ENCODE peak calls at places on chromosome 21, in four cellular contexts. W is WTC11, Q is HepG2, Y is K562. O is an unnamed sample.

GRCh38 chr21:38289697-38290096 is 32.9 kb downstream of the KCNJ15 start:
- DNase-seq in W (no peak), Q (no peak), Y (no peak), O (no peak)

GRCh38 chr21:45386728-45387371 is 18.1 kb upstream of the COL18A1 start:
- DNase-seq in W (no peak), Q (no peak), Y (no peak), O (no peak)

GRCh38 chr21:34946385-34947121 is 102.5 kb downstream of the RUNX1 start:
- DNase-seq in W (no peak), Q (no peak), Y (no peak), O (no peak)

GRCh38 chr21:10511116-10511515 is 10.3 kb upstream of the TPTE start:
- DNase-seq in W (no peak), Q (no peak), Y (no peak), O (no peak)

GRCh38 chr21:27700974-27701614 is 734.2 kb upstream of the ADAMTS5 start:
- DNase-seq in W (peak; percentile 81), Q (peak; percentile 20), Y (peak; percentile 45), O (peak; percentile 72)

GRCh38 chr21:23130308-23130707 is 2132.1 kb downstream of the NCAM2 start:
- DNase-seq in W (no peak), Q (no peak), Y (no peak), O (no peak)

GRCh38 chr21:31879251-31879650 is 6.4 kb downstream of the HUNK start:
- DNase-seq in W (no peak), Q (no peak), Y (no peak), O (no peak)

GRCh38 chr21:16418663-16419062 is 688.9 kb downstream of the USP25 start:
- DNase-seq in W (no peak), Q (no peak), Y (no peak), O (no peak)

GRCh38 chr21:34765619-34766018 is 96.8 kb downstream of the CLIC6 start:
- DNase-seq in W (no peak), Q (no peak), Y (no peak), O (no peak)

GRCh38 chr21:14879458-14879857 is 185.3 kb downstream of the NRIP1 start:
- DNase-seq in W (no peak), Q (peak; percentile 43), Y (no peak), O (no peak)

GRCh38 chr21:32350981-32351380 is 41.8 kb downstream of the URB1 start:
- DNase-seq in W (no peak), Q (no peak), Y (no peak), O (no peak)

GRCh38 chr21:33608559-33608958 is 20.1 kb upstream of the DONSON start:
- DNase-seq in W (no peak), Q (no peak), Y (no peak), O (no peak)

GRCh38 chr21:37522641-37523295 is 156.2 kb downstream of the DYRK1A start:
- DNase-seq in W (no peak), Q (no peak), Y (no peak), O (no peak)

GRCh38 chr21:38668067-38668466 is 137.7 kb upstream of the ETS2 start:
- DNase-seq in W (no peak), Q (no peak), Y (no peak), O (no peak)

GRCh38 chr21:45551316-45551715 is 9.1 kb upstream of the SLC19A1 start:
- DNase-seq in W (no peak), Q (no peak), Y (no peak), O (no peak)

GRCh38 chr21:16741228-16741665 is 771.6 kb upstream of the CXADR start:
- DNase-seq in W (no peak), Q (no peak), Y (no peak), O (no peak)

GRCh38 chr21:34544032-34544496 is 32.1 kb upstream of the KCNE1 start:
- DNase-seq in W (peak; percentile 66), Q (peak; percentile 88), Y (peak; percentile 85), O (peak; percentile 83)

GRCh38 chr21:32186843-32187242 is 92.0 kb downstream of the MIS18A start:
- DNase-seq in W (no peak), Q (no peak), Y (no peak), O (no peak)

GRCh38 chr21:45041351-45041805 is 33.0 kb upstream of the ADARB1 start:
- DNase-seq in W (no peak), Q (no peak), Y (no peak), O (no peak)

GRCh38 chr21:37817242-37817641 is 99.0 kb downstream of the KCNJ6 start:
- DNase-seq in W (no peak), Q (no peak), Y (no peak), O (no peak)

GRCh38 chr21:32946654-32947053 is 79.1 kb upstream of the OLIG2 start:
- DNase-seq in W (no peak), Q (no peak), Y (no peak), O (no peak)

GRCh38 chr21:25161571-25161970 is 445.7 kb downstream of the MRPL39 start:
- DNase-seq in W (no peak), Q (no peak), Y (no peak), O (no peak)

GRCh38 chr21:26883768-26884167 is 38.6 kb upstream of the ADAMTS1 start:
- DNase-seq in W (no peak), Q (no peak), Y (no peak), O (no peak)

GRCh38 chr21:46598563-46599250 is 6.2 kb downstream of the S100B start:
- DNase-seq in W (no peak), Q (no peak), Y (peak; percentile 7), O (no peak)
- TF ChIP-seq ELF4 in W (no peak), Q (no peak), Y (no peak), O (no peak)

GRCh38 chr21:42680429-42680828 is 27.0 kb downstream of the PDE9A start:
- DNase-seq in W (no peak), Q (no peak), Y (no peak), O (no peak)
- TF ChIP-seq ELF4 in W (no peak), Q (no peak), Y (no peak), O (no peak)

GRCh38 chr21:41582298-41582840 is 74.4 kb upstream of the TMPRSS2 start:
- DNase-seq in W (no peak), Q (no peak), Y (no peak), O (no peak)
- TF ChIP-seq ELF4 in W (no peak), Q (no peak), Y (no peak), O (no peak)

DNA sequence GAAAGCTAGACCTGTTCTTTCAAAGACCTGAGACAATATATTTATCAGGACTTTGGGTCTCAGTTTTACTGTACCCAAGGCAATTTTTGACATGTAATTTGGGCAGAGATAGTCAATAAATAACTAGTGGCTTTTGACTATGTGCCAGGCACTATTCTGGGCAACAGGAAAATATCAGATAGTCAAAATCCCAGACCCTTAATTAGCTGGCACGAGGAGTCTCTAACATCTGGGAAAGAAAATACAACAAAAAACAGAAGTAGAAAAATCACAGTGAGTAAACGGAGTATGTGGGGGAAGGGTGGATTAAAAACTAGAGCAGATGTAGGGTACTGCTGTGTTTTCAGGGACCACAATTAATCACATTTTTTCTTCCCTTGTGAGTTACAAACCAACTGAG is 217.8 kb downstream of the NCAM2 start:
- DNase-seq in W (no peak), Q (no peak), Y (no peak), O (no peak)
- TF ChIP-seq ELF4 in W (no peak), Q (no peak), Y (no peak), O (no peak)

DNA sequence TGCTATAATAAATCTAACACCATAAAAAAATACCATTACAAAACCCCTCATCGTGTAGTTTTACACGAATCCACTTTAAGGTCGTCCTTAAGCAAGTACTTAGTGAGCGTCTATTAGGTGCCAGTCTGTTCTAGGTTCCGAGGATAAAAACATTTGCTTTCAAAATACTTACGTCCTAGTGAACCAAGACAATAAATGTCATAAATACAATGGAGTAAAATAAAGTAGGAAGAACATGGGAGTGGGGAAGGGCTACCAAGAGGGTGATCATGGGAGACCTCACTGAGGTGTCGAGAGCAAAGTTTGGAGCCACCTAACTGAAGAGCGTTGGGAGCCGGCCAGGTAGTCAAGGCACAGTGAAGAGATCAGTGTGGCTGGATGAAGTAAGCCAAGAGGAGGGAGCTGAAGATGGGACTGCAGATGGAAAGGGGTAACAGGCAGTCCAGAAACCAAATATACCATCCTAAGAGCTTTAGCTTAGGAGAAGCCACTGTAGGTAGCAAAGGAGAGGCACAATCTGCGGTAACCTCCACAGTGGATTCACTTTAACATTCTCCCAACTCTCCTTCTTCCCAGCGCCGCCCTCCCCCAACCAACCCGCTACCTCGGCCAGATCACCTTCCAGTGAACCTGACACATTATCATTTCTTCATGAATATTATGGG is 684 bp downstream of the LTN1 start:
- DNase-seq in W (no peak), Q (peak; percentile 16), Y (peak; percentile 18), O (peak; percentile 30)
- TF ChIP-seq ELF4 in W (no peak), Q (no peak), Y (no peak), O (no peak)

GRCh38 chr21:36470294-36470693 is 9.6 kb downstream of the CLDN14 start:
- DNase-seq in W (peak; percentile 36), Q (no peak), Y (no peak), O (no peak)
- TF ChIP-seq ELF4 in W (no peak), Q (no peak), Y (no peak), O (no peak)